ENCODE peak calls at places on chromosomes 3 and 15, in eight cellular contexts. S is left ventricle myocardium inferior; G is T-helper 17 cell; P is activated naive CD4-positive, alpha-beta T cell treated with anti-CD3 and anti-CD28 coated beads, Interleukin-2, amount 50 U/mL, for 16 hours; R is HCT116; I is activated CD8-positive, alpha-beta memory T cell treated with anti-CD3 and anti-CD28 coated beads for 4 hours; K is BJ; Q is naive thymus-derived CD4-positive, alpha-beta T cell. N is an unnamed sample.

GRCh38 chr15:70210076-70210475 is 112.4 kb upstream of the TLE3 start:
- DNase-seq in S (no peak), G (no peak), P (no peak), R (no peak), I (no peak), K (no peak), Q (no peak), N (no peak)

GRCh38 chr15:57198654-57199241 is 177.6 kb upstream of the CGNL1 start:
- DNase-seq in S (no peak), G (no peak), P (no peak), R (no peak), I (no peak), K (no peak), Q (no peak), N (no peak)

GRCh38 chr3:61239871-61240270 is 11.4 kb downstream of the FHIT start:
- DNase-seq in S (peak), G (no peak), P (no peak), R (no peak), I (no peak), K (no peak), Q (no peak), N (no peak)

GRCh38 chr3:189272500-189273119 is 100.8 kb downstream of the TPRG1 start:
- DNase-seq in S (no peak), G (no peak), P (no peak), R (no peak), I (no peak), K (no peak), Q (no peak), N (no peak)

GRCh38 chr3:155846119-155846518 is 8.1 kb downstream of the SLC33A1 start:
- DNase-seq in S (no peak), G (no peak), P (no peak), R (no peak), I (no peak), K (no peak), Q (no peak), N (no peak)

GRCh38 chr3:9749333-9749662 is 454 bp upstream of the OGG1 start:
- DNase-seq in S (no peak), G (no peak), P (no peak), R (no peak), I (no peak), K (no peak), Q (no peak), N (no peak)

GRCh38 chr3:52090131-52090548 is 33.8 kb upstream of the DUSP7 start:
- DNase-seq in S (no peak), G (no peak), P (no peak), R (peak), I (no peak), K (peak), Q (no peak), N (no peak)

GRCh38 chr3:136350557-136350956 is 100.4 kb downstream of the PCCB start:
- DNase-seq in S (no peak), G (no peak), P (no peak), R (no peak), I (no peak), K (peak), Q (no peak), N (no peak)

GRCh38 chr3:160981217-160981938 is 123.8 kb downstream of the B3GALNT1 start:
- DNase-seq in S (no peak), G (no peak), P (no peak), R (no peak), I (peak), K (no peak), Q (no peak), N (no peak)

GRCh38 chr3:50666801-50667200 is 7.9 kb upstream of the DOCK3 start:
- DNase-seq in S (no peak), G (no peak), P (no peak), R (no peak), I (no peak), K (no peak), Q (no peak), N (no peak)

GRCh38 chr15:51267047-51267713 is 71.2 kb downstream of the CYP19A1 start:
- DNase-seq in S (no peak), G (no peak), P (no peak), R (no peak), I (no peak), K (no peak), Q (no peak), N (no peak)

GRCh38 chr15:52379395-52380111 is 83.9 kb upstream of the MYO5C start:
- DNase-seq in S (no peak), G (no peak), P (no peak), R (no peak), I (no peak), K (no peak), Q (no peak), N (no peak)

GRCh38 chr3:132549890-132550578 is 47.0 kb upstream of the ACKR4 start:
- DNase-seq in S (no peak), G (no peak), P (no peak), R (no peak), I (no peak), K (no peak), Q (no peak), N (no peak)

GRCh38 chr3:38644016-38644661 is 5.3 kb downstream of the SCN5A start:
- DNase-seq in S (no peak), G (no peak), P (no peak), R (no peak), I (no peak), K (no peak), Q (no peak), N (no peak)

GRCh38 chr3:155179966-155180757 is 100.0 kb downstream of the MME start:
- DNase-seq in S (no peak), G (no peak), P (no peak), R (no peak), I (no peak), K (no peak), Q (no peak), N (no peak)

GRCh38 chr3:108322352-108322751 is 26.0 kb downstream of the HHLA2 start:
- DNase-seq in S (no peak), G (no peak), P (peak), R (no peak), I (no peak), K (no peak), Q (no peak), N (no peak)

GRCh38 chr15:83206971-83207621 is 527 bp downstream of the HDGFL3 start:
- DNase-seq in S (peak), G (no peak), P (peak), R (no peak), I (no peak), K (no peak), Q (no peak), N (no peak)

GRCh38 chr3:159766563-159767185 is 222.0 kb upstream of the IL12A start:
- DNase-seq in S (no peak), G (no peak), P (no peak), R (no peak), I (no peak), K (no peak), Q (no peak), N (no peak)

GRCh38 chr3:161371441-161372320 is at the start of gene SPTSSB:
- DNase-seq in S (peak), G (no peak), P (peak), R (peak), I (no peak), K (no peak), Q (peak), N (peak)

GRCh38 chr3:94869059-94869547 is 806.2 kb downstream of the NSUN3 start:
- DNase-seq in S (no peak), G (no peak), P (no peak), R (no peak), I (no peak), K (no peak), Q (no peak), N (no peak)

GRCh38 chr3:77001071-77001470 is 38.8 kb upstream of the ROBO2 start:
- DNase-seq in S (no peak), G (no peak), P (no peak), R (no peak), I (no peak), K (no peak), Q (no peak), N (no peak)

GRCh38 chr3:125528920-125529319 is 8.9 kb upstream of the SNX4 start:
- DNase-seq in S (no peak), G (no peak), P (no peak), R (no peak), I (no peak), K (no peak), Q (no peak), N (no peak)

GRCh38 chr3:124529826-124530571 is 200.3 kb upstream of the UMPS start:
- DNase-seq in S (no peak), G (no peak), P (no peak), R (no peak), I (no peak), K (no peak), Q (no peak), N (no peak)

GRCh38 chr15:69997701-69998273 is 99.9 kb downstream of the TLE3 start:
- DNase-seq in S (peak), G (no peak), P (no peak), R (peak), I (no peak), K (no peak), Q (no peak), N (no peak)

GRCh38 chr3:51082363-51082762 is 302.7 kb upstream of the MANF start:
- DNase-seq in S (no peak), G (no peak), P (no peak), R (no peak), I (no peak), K (no peak), Q (no peak), N (no peak)

GRCh38 chr3:177842743-177843734 is 645.8 kb upstream of the TBL1XR1 start:
- DNase-seq in S (no peak), G (no peak), P (no peak), R (no peak), I (no peak), K (no peak), Q (no peak), N (no peak)

GRCh38 chr15:90002428-90002844 is 1.3 kb downstream of the ZNF710 start:
- DNase-seq in S (peak), G (peak), P (peak), R (no peak), I (no peak), K (no peak), Q (no peak), N (peak)

GRCh38 chr15:55168350-55168974 is 28.3 kb downstream of the RSL24D1 start:
- DNase-seq in S (no peak), G (peak), P (peak), R (peak), I (peak), K (no peak), Q (no peak), N (peak)

GRCh38 chr3:139217633-139218032 is 126.2 kb upstream of the MRPS22 start:
- DNase-seq in S (no peak), G (no peak), P (no peak), R (no peak), I (no peak), K (no peak), Q (no peak), N (no peak)

GRCh38 chr15:51281368-51281967 is 56.9 kb downstream of the CYP19A1 start:
- DNase-seq in S (peak), G (no peak), P (no peak), R (peak), I (no peak), K (no peak), Q (no peak), N (no peak)

GRCh38 chr15:39110336-39110735 is 470.5 kb upstream of the THBS1 start:
- DNase-seq in S (no peak), G (no peak), P (no peak), R (no peak), I (no peak), K (no peak), Q (no peak), N (no peak)

GRCh38 chr15:95875141-95875643 is 455.3 kb upstream of the NR2F2 start:
- DNase-seq in S (no peak), G (no peak), P (no peak), R (no peak), I (no peak), K (peak), Q (peak), N (no peak)

GRCh38 chr15:95486224-95486623 is 844.3 kb upstream of the NR2F2 start:
- DNase-seq in S (no peak), G (no peak), P (no peak), R (no peak), I (no peak), K (no peak), Q (no peak), N (no peak)

GRCh38 chr3:148092624-148093194 is 605.0 kb upstream of the AGTR1 start:
- DNase-seq in S (no peak), G (no peak), P (no peak), R (no peak), I (no peak), K (no peak), Q (no peak), N (no peak)

GRCh38 chr3:16849240-16849639 is 35.5 kb upstream of the PLCL2 start:
- DNase-seq in S (peak), G (peak), P (peak), R (no peak), I (peak), K (no peak), Q (peak), N (peak)

GRCh38 chr15:94791516-94791915 is 560.2 kb downstream of the MCTP2 start:
- DNase-seq in S (no peak), G (no peak), P (no peak), R (no peak), I (no peak), K (no peak), Q (no peak), N (no peak)

N was measured in activated effector memory CD4-positive, alpha-beta T cell treated with anti-CD3 and anti-CD28 coated beads, Interleukin-2, amount 50 U/mL, for 16 hours.